ENCODE peak calls at places on chromosome 12, in eight cellular contexts. L, Y, I, B, U, W, S and P are unnamed samples.

GRCh38 chr12:93089805-93090569 is 160.9 kb upstream of the EEA1 start:
- DNase-seq in L (peak; percentile 58), Y (peak; percentile 38), I (no peak), B (peak; percentile 71), U (peak; percentile 98), W (no peak), S (no peak), P (peak; percentile 88)

GRCh38 chr12:64190140-64190539 is 32.0 kb downstream of the KICS2 start:
- DNase-seq in L (no peak), Y (no peak), I (no peak), B (no peak), U (no peak), W (no peak), S (no peak), P (no peak)

GRCh38 chr12:45409966-45410365 is 194.1 kb downstream of the ANO6 start:
- DNase-seq in L (no peak), Y (no peak), I (no peak), B (peak; percentile 82), U (no peak), W (no peak), S (no peak), P (no peak)

GRCh38 chr12:92928431-92928961 is 599 bp downstream of the EEA1 start:
- DNase-seq in L (peak; percentile 46), Y (no peak), I (no peak), B (peak; percentile 23), U (peak; percentile 26), W (no peak), S (peak; percentile 50), P (peak; percentile 22)

GRCh38 chr12:29066061-29066588 is 83.0 kb upstream of the FAR2 start:
- DNase-seq in L (no peak), Y (no peak), I (no peak), B (peak; percentile 70), U (peak; percentile 76), W (no peak), S (no peak), P (peak; percentile 73)

GRCh38 chr12:67040861-67041137 is 228.4 kb upstream of the CAND1 start:
- DNase-seq in L (no peak), Y (no peak), I (no peak), B (no peak), U (no peak), W (no peak), S (no peak), P (no peak)

GRCh38 chr12:27577688-27578087 is 53.7 kb downstream of the PPFIBP1 start:
- DNase-seq in L (no peak), Y (no peak), I (no peak), B (no peak), U (no peak), W (no peak), S (no peak), P (no peak)

GRCh38 chr12:102876883-102877282 is 40.2 kb downstream of the PAH start:
- DNase-seq in L (no peak), Y (no peak), I (no peak), B (no peak), U (no peak), W (no peak), S (no peak), P (no peak)

GRCh38 chr12:18457362-18457761 is 196.0 kb downstream of the PIK3C2G start:
- DNase-seq in L (no peak), Y (no peak), I (no peak), B (no peak), U (no peak), W (no peak), S (no peak), P (no peak)

GRCh38 chr12:122918827-122919226 is 22.9 kb upstream of the VPS37B start:
- DNase-seq in L (no peak), Y (no peak), I (no peak), B (no peak), U (peak; percentile 16), W (no peak), S (no peak), P (no peak)

GRCh38 chr12:3454780-3455179 is 36.2 kb upstream of the PRMT8 start:
- DNase-seq in L (no peak), Y (no peak), I (no peak), B (no peak), U (no peak), W (no peak), S (no peak), P (no peak)

GRCh38 chr12:113048716-113049127 is 7.8 kb upstream of the DTX1 start:
- DNase-seq in L (peak; percentile 71), Y (no peak), I (peak; percentile 76), B (peak; percentile 76), U (peak; percentile 77), W (peak; percentile 80), S (no peak), P (peak; percentile 71)

GRCh38 chr12:113051759-113052158 is 4.8 kb upstream of the DTX1 start:
- DNase-seq in L (no peak), Y (no peak), I (no peak), B (no peak), U (no peak), W (no peak), S (no peak), P (no peak)

GRCh38 chr12:113050808-113051207 is 5.7 kb upstream of the DTX1 start:
- DNase-seq in L (no peak), Y (no peak), I (no peak), B (no peak), U (no peak), W (peak; percentile 23), S (no peak), P (no peak)

GRCh38 chr12:113052326-113052725 is 4.2 kb upstream of the DTX1 start:
- DNase-seq in L (no peak), Y (no peak), I (no peak), B (no peak), U (no peak), W (peak; percentile 13), S (no peak), P (no peak)

DNA sequence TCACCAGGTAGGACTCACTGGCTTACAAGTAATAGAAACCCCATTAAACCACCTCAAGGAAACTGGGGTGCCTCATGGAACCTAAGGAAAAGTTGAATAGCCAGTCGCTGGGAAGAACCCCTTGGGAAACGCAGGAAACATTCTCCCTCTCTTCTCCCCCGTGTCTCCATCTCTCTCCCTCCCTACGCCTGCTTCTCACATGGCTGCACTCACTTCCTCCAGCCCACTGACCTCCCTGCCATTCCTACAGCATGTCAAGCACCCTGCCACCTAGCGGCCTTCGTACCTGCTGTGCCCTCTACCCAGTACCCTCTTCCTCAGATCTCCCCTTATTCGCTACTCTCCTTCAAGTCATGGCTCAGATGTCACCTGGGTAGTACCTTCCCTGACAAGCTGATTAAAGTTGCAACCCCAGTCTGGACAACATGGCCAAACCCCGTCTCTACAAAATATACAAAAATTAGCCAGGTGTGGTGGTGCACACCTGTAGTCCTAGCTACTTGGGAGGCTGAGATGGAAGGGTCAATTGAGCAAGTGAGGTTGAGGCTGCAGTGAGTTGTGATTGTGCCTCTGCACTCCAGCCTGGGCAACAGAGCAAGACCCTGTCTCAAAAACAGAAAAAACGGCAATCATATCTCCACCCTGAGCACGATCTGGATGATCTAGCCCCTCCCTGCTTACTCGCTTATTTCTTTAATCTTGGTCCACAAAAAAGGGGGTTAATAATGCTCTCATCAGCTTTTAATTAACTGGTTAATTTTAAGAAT is 6.4 kb upstream of the DTX1 start:
- DNase-seq in L (no peak), Y (no peak), I (peak; percentile 39), B (no peak), U (no peak), W (peak; percentile 63), S (no peak), P (no peak)
- TF ChIP-seq CTCF in L (no peak), Y (peak; percentile 73), I (peak; percentile 40), B (no peak), U (no peak), W (peak; percentile 31), S (peak; percentile 27), P (peak; percentile 18)

DNA sequence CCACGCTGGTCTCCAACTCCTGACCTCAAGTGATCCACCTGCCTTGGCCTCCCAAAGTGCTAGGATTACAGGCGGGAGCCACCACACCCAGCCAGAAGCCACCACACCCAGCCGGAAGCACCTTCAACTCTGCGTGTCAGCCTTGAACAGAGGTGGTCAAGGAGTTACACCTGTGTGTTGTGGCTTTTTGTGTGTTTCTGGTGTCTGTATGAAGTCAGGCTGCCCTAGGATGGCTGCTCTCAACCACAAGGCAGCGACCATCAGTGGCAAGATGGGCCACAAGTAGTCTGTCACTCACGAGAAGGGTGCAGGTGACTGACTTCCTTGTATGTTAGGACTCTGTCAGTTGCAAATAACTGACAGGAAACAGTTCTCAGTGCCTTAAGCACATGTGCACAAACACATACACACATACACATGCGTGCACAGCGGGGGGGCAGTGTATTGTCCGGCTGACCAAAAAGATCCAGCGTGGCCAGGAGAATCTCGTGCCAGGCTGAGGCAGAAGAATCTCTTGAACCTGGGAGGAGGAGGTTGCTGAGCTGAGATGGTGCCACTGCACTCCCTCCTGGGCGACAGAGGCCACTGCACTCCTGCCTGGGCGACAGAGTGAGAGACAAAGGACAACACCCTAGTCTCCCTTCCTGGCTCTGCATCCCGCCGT is 13.5 kb downstream of the P2RX4 start:
- DNase-seq in L (peak; percentile 71), Y (no peak), I (peak; percentile 50), B (no peak), U (peak; percentile 38), W (peak; percentile 42), S (no peak), P (peak; percentile 17)
- TF ChIP-seq CTCF in L (peak; percentile 44), Y (peak; percentile 73), I (peak; percentile 56), B (peak; percentile 7), U (peak; percentile 59), W (peak; percentile 25), S (no peak), P (peak; percentile 27)

DNA sequence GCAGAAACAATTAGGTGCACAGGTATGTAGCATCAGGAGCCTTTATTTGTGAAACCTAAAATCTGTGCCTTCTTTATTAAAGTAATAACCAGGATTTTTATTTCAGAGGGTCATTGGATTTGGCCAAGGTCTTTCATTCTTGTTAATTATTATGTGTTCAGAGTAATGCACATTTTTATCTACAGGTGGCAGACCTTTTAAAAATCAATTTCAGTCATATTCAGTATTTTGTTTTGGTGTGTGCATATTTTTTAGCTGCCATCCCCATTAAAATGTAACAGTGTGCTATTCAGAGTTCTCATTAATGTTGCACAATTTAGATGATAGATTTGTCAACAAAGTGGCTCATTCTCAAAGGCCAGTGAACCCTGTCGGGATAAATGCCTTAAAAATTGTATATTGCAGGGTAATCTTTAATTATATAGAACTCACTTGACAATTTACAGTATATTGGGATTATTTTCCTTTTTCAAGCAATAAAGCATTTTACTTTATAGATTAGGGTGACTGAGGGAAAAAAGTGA is 319.3 kb upstream of the SOX5 start:
- DNase-seq in L (no peak), Y (no peak), I (no peak), B (no peak), U (no peak), W (no peak), S (no peak), P (no peak)
- TF ChIP-seq CTCF in L (no peak), Y (no peak), I (peak; percentile 16), B (no peak), U (peak; percentile 20), W (no peak), S (no peak), P (peak; percentile 14)

GRCh38 chr12:119505001-119505400 is 88.6 kb upstream of the TMEM233 start:
- DNase-seq in L (no peak), Y (peak; percentile 3), I (no peak), B (no peak), U (peak; percentile 2), W (no peak), S (no peak), P (peak; percentile 2)

DNA sequence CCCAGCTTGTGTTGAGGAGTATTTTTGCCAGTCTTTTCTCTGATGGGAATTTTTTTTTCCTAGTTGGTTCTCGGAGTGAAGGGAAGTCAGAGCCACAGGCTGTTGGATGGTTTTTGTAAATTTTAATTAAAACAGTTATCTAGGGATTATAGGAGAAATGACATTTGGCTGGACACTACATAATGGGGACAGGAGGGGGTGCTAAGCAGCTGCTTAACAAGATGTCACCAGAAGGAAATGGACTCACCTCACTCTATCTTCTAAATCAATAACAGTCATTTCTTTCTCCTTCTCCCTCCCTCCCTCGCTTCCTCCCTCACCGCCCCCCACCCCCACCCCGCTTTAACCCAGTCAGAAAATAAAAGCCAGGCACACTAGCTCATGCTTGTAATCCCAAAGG is 93.4 kb upstream of the TMEM233 start:
- DNase-seq in L (no peak), Y (no peak), I (no peak), B (no peak), U (no peak), W (no peak), S (no peak), P (no peak)
- TF ChIP-seq CTCF in L (no peak), Y (peak; percentile 13), I (no peak), B (no peak), U (no peak), W (no peak), S (no peak), P (no peak)